ENCODE peak calls at places on chromosomes 13 and 19, in eight cellular contexts. M is PC-3, O is thoracic aorta, B is psoas muscle, Q is tibial nerve, G is testis, K is heart right ventricle, V is kidney. S is an unnamed sample.

GRCh38 chr13:74136089-74136658 is 2.0 kb upstream of the KLF12 start:
- DNase-seq in M (peak; percentile 18), O (no peak), B (peak; percentile 52), Q (no peak), G (peak; percentile 25), K (peak; percentile 41), V (peak; percentile 82), S (peak; percentile 60)

GRCh38 chr19:32748948-32749347 is 29.4 kb downstream of the TDRD12 start:
- DNase-seq in M (no peak), O (no peak), B (no peak), Q (no peak), G (no peak), K (no peak), V (no peak), S (no peak)

GRCh38 chr13:68345963-68346362 is 1115.8 kb upstream of the PCDH9 start:
- DNase-seq in M (no peak), O (no peak), B (no peak), Q (no peak), G (no peak), K (no peak), V (no peak), S (no peak)

GRCh38 chr19:29285187-29285687 is 72.3 kb upstream of the UQCRFS1 start:
- DNase-seq in M (no peak), O (no peak), B (no peak), Q (no peak), G (no peak), K (no peak), V (no peak), S (no peak)

GRCh38 chr13:113670541-113670940 is 3.5 kb downstream of the GRK1 start:
- DNase-seq in M (no peak), O (no peak), B (peak; percentile 26), Q (no peak), G (no peak), K (no peak), V (peak; percentile 45), S (no peak)

GRCh38 chr13:79637086-79637763 is 156.3 kb downstream of the NDFIP2 start:
- DNase-seq in M (no peak), O (no peak), B (peak; percentile 84), Q (no peak), G (peak; percentile 76), K (peak; percentile 74), V (peak; percentile 78), S (no peak)

GRCh38 chr19:45824041-45824471 is 8.9 kb upstream of the RSPH6A start:
- DNase-seq in M (no peak), O (no peak), B (peak; percentile 50), Q (no peak), G (no peak), K (no peak), V (peak; percentile 88), S (no peak)

GRCh38 chr19:49549045-49549444 is 21.2 kb downstream of the RCN3 start:
- DNase-seq in M (no peak), O (no peak), B (no peak), Q (no peak), G (no peak), K (no peak), V (no peak), S (no peak)

GRCh38 chr13:100636004-100636403 is 38.6 kb downstream of the TMTC4 start:
- DNase-seq in M (no peak), O (no peak), B (no peak), Q (no peak), G (no peak), K (no peak), V (no peak), S (no peak)

GRCh38 chr13:94224670-94225069 is 254.8 kb downstream of the DCT start:
- DNase-seq in M (no peak), O (no peak), B (no peak), Q (no peak), G (no peak), K (no peak), V (no peak), S (no peak)

GRCh38 chr19:10784257-10784656 is 51.8 kb downstream of the TMED1 start:
- DNase-seq in M (no peak), O (no peak), B (no peak), Q (no peak), G (no peak), K (peak; percentile 33), V (no peak), S (no peak)

GRCh38 chr19:10010247-10010691 is at the start of gene COL5A3:
- DNase-seq in M (no peak), O (no peak), B (peak; percentile 88), Q (peak; percentile 43), G (peak; percentile 46), K (peak; percentile 81), V (peak; percentile 86), S (peak; percentile 80)

GRCh38 chr19:12284226-12284625 is 10.5 kb downstream of the ZNF44 start:
- DNase-seq in M (no peak), O (no peak), B (no peak), Q (no peak), G (no peak), K (no peak), V (no peak), S (no peak)

GRCh38 chr13:65768545-65768944 is 1461.6 kb downstream of the PCDH9 start:
- DNase-seq in M (no peak), O (no peak), B (no peak), Q (no peak), G (peak; percentile 30), K (no peak), V (no peak), S (no peak)

GRCh38 chr13:53045110-53045509 is 16.5 kb downstream of the OLFM4 start:
- DNase-seq in M (no peak), O (no peak), B (no peak), Q (peak; percentile 56), G (no peak), K (no peak), V (no peak), S (no peak)

GRCh38 chr13:31204592-31204991 is 4.8 kb downstream of the B3GLCT start:
- DNase-seq in M (peak; percentile 68), O (no peak), B (no peak), Q (no peak), G (no peak), K (no peak), V (no peak), S (no peak)

GRCh38 chr19:29551774-29552173 is 26.0 kb downstream of the VSTM2B start:
- DNase-seq in M (no peak), O (no peak), B (no peak), Q (no peak), G (no peak), K (no peak), V (no peak), S (no peak)

GRCh38 chr13:28717170-28717569 is 1.6 kb downstream of the SLC46A3 start:
- DNase-seq in M (no peak), O (no peak), B (no peak), Q (no peak), G (no peak), K (no peak), V (no peak), S (no peak)

GRCh38 chr19:48866692-48867091 is 1.7 kb downstream of the PLEKHA4 start:
- DNase-seq in M (no peak), O (no peak), B (no peak), Q (no peak), G (no peak), K (no peak), V (no peak), S (no peak)

GRCh38 chr13:46683879-46684278 is 113.1 kb downstream of the ESD start:
- DNase-seq in M (no peak), O (no peak), B (no peak), Q (no peak), G (no peak), K (no peak), V (no peak), S (no peak)

GRCh38 chr13:45162821-45163220 is 38.0 kb downstream of the KCTD4 start:
- DNase-seq in M (peak; percentile 92), O (no peak), B (no peak), Q (no peak), G (no peak), K (no peak), V (no peak), S (no peak)

GRCh38 chr19:4723465-4724251 is at the start of gene DPP9:
- DNase-seq in M (peak; percentile 100), O (peak; percentile 82), B (peak; percentile 99), Q (peak; percentile 94), G (peak; percentile 97), K (peak; percentile 97), V (peak; percentile 99), S (peak; percentile 99)
- TF ChIP-seq CTCF in M (peak; percentile 35), O (no peak), B (peak; percentile 17), Q (peak; percentile 75), G (peak; percentile 73), K (peak; percentile 44), V (peak; percentile 47), S (no peak)

DNA sequence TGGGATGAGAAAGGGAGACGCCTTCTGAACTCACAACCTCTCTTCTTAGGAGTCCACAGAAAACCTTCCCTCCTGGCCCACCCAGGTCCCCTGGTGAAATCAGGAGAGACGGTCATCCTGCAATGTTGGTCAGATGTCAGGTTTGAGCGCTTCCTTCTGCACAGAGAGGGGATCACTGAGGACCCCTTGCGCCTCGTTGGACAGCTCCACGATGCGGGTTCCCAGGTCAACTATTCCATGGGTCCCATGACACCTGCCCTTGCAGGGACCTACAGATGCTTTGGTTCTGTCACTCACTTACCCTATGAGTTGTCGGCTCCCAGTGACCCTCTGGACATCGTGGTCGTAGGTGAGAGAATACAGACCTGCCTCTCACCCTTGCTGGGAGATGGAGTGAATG is 3.3 kb downstream of the KIR3DL3 start:
- DNase-seq in M (no peak), O (no peak), B (no peak), Q (no peak), G (no peak), K (no peak), V (no peak), S (peak; percentile 36)
- H3K9me3 ChIP-seq in M (no peaks in the 10 kb centered on the region), O (no peaks in the 10 kb centered on the region), B (peaks cover 3% of the 10 kb centered on the region), Q (peaks cover 21% of the 10 kb centered on the region), G (no peaks in the 10 kb centered on the region), K (no peaks in the 10 kb centered on the region), V (no peaks in the 10 kb centered on the region), S (no peaks in the 10 kb centered on the region)

DNA sequence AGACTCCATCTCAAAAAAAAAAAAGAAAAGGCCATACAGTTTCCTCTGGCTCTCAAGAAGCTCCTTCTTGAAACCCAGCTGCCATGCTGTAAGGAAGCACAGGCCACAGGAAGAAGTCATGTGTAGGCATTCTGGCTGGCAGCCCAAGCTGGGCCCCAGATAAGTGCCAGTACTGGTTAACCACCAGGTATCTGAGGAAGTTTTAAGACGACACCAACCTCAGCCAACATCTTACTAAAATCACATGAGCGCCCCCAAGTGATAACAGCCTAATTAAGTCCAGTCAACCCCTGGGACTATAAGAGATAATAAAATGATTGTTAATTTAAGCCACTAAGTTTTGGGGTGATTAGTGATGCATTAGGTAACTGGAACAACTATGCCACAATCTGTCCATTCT is 27.4 kb upstream of the AKT2 start:
- DNase-seq in M (no peak), O (no peak), B (no peak), Q (no peak), G (no peak), K (no peak), V (no peak), S (no peak)
- TF ChIP-seq CTCF in M (no peak), O (no peak), B (no peak), Q (no peak), G (no peak), K (no peak), V (no peak), S (no peak)

DNA sequence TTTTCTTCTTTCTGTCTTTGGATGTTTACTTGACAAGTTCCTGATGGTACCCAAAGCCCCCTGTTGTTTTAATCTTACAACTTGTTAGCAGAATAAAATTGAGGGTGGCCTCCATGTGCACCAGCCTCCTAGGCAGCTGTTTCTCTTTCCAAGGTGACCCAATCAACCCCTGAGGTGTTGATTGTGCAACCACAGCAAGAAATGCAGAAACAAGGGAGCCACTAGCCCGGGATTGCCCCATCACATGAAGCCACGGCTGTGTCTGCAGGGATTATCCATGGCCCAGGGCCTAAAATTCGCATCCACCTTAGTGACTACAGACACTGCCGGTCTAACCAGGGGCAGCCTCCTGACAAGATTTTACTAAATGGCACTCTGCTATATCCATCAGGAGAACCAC is 14.4 kb downstream of the CEACAM4 start:
- DNase-seq in M (no peak), O (no peak), B (no peak), Q (no peak), G (no peak), K (no peak), V (no peak), S (no peak)
- H3K9me3 ChIP-seq in M (no peaks in the 10 kb centered on the region), O (no peaks in the 10 kb centered on the region), B (no peaks in the 10 kb centered on the region), Q (no peaks in the 10 kb centered on the region), G (no peaks in the 10 kb centered on the region), K (no peaks in the 10 kb centered on the region), V (no peaks in the 10 kb centered on the region), S (no peaks in the 10 kb centered on the region)

S was measured in right atrium auricular region.